ENCODE peak calls at places on chromosomes 5 and 9, in nine cellular contexts. J is effector CD4-positive, alpha-beta T cell; P is stimulated activated CD4-positive, alpha-beta T cell treated with anti-CD3 and anti-CD28 coated beads, Interleukin-2, amount 100 ng/mL, for 24 hours; I is activated naive CD8-positive, alpha-beta T cell treated with anti-CD3 and anti-CD28 coated beads, Interleukin-2, amount 50 U/mL, for 24 hours; G is A172; W is H54; F is foreskin fibroblast; D is non-pigmented ciliary epithelial cell; L is Right ventricle myocardium superior. Q is an unnamed sample.

GRCh38 chr5:76046761-76047160 is 36.4 kb upstream of the SV2C start:
- DNase-seq in I (no peak), P (no peak), L (no peak), G (no peak), D (no peak), J (no peak), F (no peak), W (no peak), Q (peak)

GRCh38 chr5:172170251-172170701 is 17.7 kb downstream of the STK10 start:
- DNase-seq in W (no peak), J (no peak), D (no peak), F (no peak), I (no peak), P (no peak), L (peak), G (no peak), Q (no peak)

GRCh38 chr9:38046669-38047300 is 22.2 kb downstream of the SHB start:
- DNase-seq in W (no peak), D (no peak), L (no peak), P (no peak), I (no peak), J (no peak), G (peak), F (no peak), Q (no peak)

GRCh38 chr9:93577045-93577939 is 908 bp downstream of the PHF2 start:
- DNase-seq in G (no peak), L (peak), D (no peak), F (no peak), W (peak), I (peak), J (no peak), P (peak), Q (peak)

GRCh38 chr9:34989946-34990635 is 546 bp downstream of the DNAJB5 start:
- DNase-seq in W (peak), D (no peak), F (no peak), I (peak), L (peak), J (peak), G (no peak), P (peak), Q (peak)

GRCh38 chr9:14437336-14438231 is 123.6 kb upstream of the NFIB start:
- DNase-seq in P (no peak), W (no peak), L (no peak), D (no peak), J (no peak), G (no peak), I (no peak), F (no peak), Q (peak)

GRCh38 chr5:71836547-71837112 is 117.6 kb downstream of the CARTPT start:
- DNase-seq in F (no peak), P (no peak), I (no peak), L (no peak), W (no peak), D (no peak), J (no peak), G (no peak), Q (no peak)

GRCh38 chr5:39826051-39826450 is 401.3 kb upstream of the DAB2 start:
- DNase-seq in I (no peak), D (no peak), W (no peak), F (no peak), P (no peak), L (no peak), G (no peak), J (no peak), Q (no peak)

GRCh38 chr9:108182270-108182669 is 673.5 kb downstream of the ACTL7B start:
- DNase-seq in P (no peak), J (no peak), W (no peak), G (no peak), I (no peak), F (no peak), L (no peak), D (no peak), Q (no peak)

GRCh38 chr9:38043931-38044623 is 24.9 kb downstream of the SHB start:
- DNase-seq in D (no peak), J (no peak), W (no peak), G (no peak), F (no peak), L (no peak), I (no peak), P (no peak), Q (peak)

GRCh38 chr9:86252870-86253269 is 6.6 kb downstream of the C9orf153 start:
- DNase-seq in W (no peak), G (no peak), F (no peak), D (no peak), I (no peak), L (no peak), J (no peak), P (no peak), Q (no peak)

GRCh38 chr5:66410056-66410455 is 186.1 kb upstream of the MAST4 start:
- DNase-seq in J (no peak), F (no peak), I (no peak), G (no peak), P (no peak), W (no peak), L (no peak), D (no peak), Q (no peak)

GRCh38 chr9:79020266-79020665 is 551.5 kb upstream of the TLE4 start:
- DNase-seq in F (no peak), W (no peak), I (no peak), G (no peak), D (no peak), P (no peak), L (no peak), J (no peak), Q (no peak)

GRCh38 chr5:145978672-145979071 is 42.3 kb downstream of the SH3RF2 start:
- DNase-seq in J (no peak), L (peak), G (peak), P (no peak), I (no peak), F (no peak), W (no peak), D (no peak), Q (no peak)

GRCh38 chr5:84729326-84729725 is 344.6 kb upstream of the EDIL3 start:
- DNase-seq in P (no peak), W (no peak), D (peak), J (no peak), G (peak), F (no peak), L (no peak), I (no peak), Q (no peak)

GRCh38 chr9:126587187-126588185 is 26.2 kb upstream of the LMX1B start:
- DNase-seq in D (no peak), G (no peak), L (peak), W (no peak), J (no peak), I (no peak), F (no peak), P (no peak), Q (peak)

GRCh38 chr9:81671880-81672280 is 17.5 kb downstream of the TLE1 start:
- DNase-seq in J (no peak), G (no peak), P (no peak), W (no peak), L (peak), I (no peak), F (no peak), D (no peak), Q (no peak)

GRCh38 chr5:162801235-162801634 is 636.2 kb upstream of the CCNG1 start:
- DNase-seq in W (no peak), P (no peak), G (peak), I (no peak), J (no peak), D (no peak), L (no peak), F (no peak), Q (peak)

GRCh38 chr9:20200900-20201495 is 412.2 kb upstream of the SLC24A2 start:
- DNase-seq in J (no peak), D (no peak), W (no peak), G (no peak), L (no peak), F (no peak), I (no peak), P (no peak), Q (no peak)

GRCh38 chr5:113232667-113233066 is 202.1 kb downstream of the TSSK1B start:
- DNase-seq in D (no peak), L (peak), J (no peak), P (no peak), F (no peak), W (no peak), G (no peak), I (no peak), Q (no peak)

GRCh38 chr9:114405294-114406034 is 17.7 kb upstream of the AKNA start:
- DNase-seq in L (peak), W (peak), I (peak), F (peak), G (peak), P (peak), J (peak), D (no peak), Q (peak)

GRCh38 chr9:30103647-30104394 is 2280.6 kb upstream of the ACO1 start:
- DNase-seq in P (no peak), L (no peak), G (no peak), W (no peak), F (no peak), D (peak), I (no peak), J (no peak), Q (no peak)

GRCh38 chr5:169374761-169375160 is 73.8 kb upstream of the SLIT3 start:
- DNase-seq in L (no peak), I (no peak), J (no peak), F (no peak), P (no peak), W (no peak), D (no peak), G (no peak), Q (peak)

GRCh38 chr9:136653323-136654064 is 9.2 kb upstream of the EGFL7 start:
- DNase-seq in I (no peak), L (peak), D (no peak), F (no peak), G (no peak), W (no peak), P (no peak), J (no peak), Q (no peak)

GRCh38 chr9:38144421-38144820 is 75.4 kb upstream of the SHB start:
- DNase-seq in W (no peak), P (no peak), D (peak), I (no peak), L (no peak), J (no peak), G (peak), F (no peak), Q (no peak)

GRCh38 chr9:38286357-38286756 is 106.1 kb upstream of the ALDH1B1 start:
- DNase-seq in D (no peak), I (no peak), L (no peak), J (no peak), P (no peak), G (no peak), W (no peak), F (no peak), Q (no peak)

Q was measured in left kidney.